ENCODE peak calls at places on chromosomes 16 and 17, in seven cellular contexts. Q is psoas muscle; H is cardiac fibroblast; F is uterus; O is choroid plexus epithelial cell; D is CD8-positive, alpha-beta T cell; V is colonic mucosa. K is an unnamed sample.

GRCh38 chr16:19860146-19861030 is 24.3 kb downstream of the GPRC5B start:
- DNase-seq in V (no peak), Q (no peak), O (peak; percentile 82), H (peak; percentile 40), F (no peak), D (no peak), K (peak; percentile 68)

GRCh38 chr17:19331134-19331533 is 31.4 kb downstream of the B9D1 start:
- DNase-seq in Q (no peak), O (peak; percentile 91), V (no peak), D (no peak), H (peak; percentile 71), F (peak; percentile 16), K (peak; percentile 72)

GRCh38 chr16:67917852-67918236 is 13.8 kb downstream of the CTRL start:
- DNase-seq in Q (no peak), O (peak; percentile 76), H (no peak), F (no peak), D (no peak), V (no peak), K (peak; percentile 95)

GRCh38 chr16:278863-279366 is 1.5 kb upstream of the ARHGDIG start:
- DNase-seq in H (peak; percentile 56), Q (no peak), F (no peak), V (no peak), O (peak; percentile 69), D (no peak), K (peak; percentile 82)

GRCh38 chr17:78821961-78822360 is 18.7 kb downstream of the USP36 start:
- DNase-seq in O (peak; percentile 31), H (no peak), D (no peak), V (no peak), Q (peak; percentile 26), F (no peak), K (no peak)

GRCh38 chr17:50147841-50148225 is 2.6 kb downstream of the PPP1R9B start:
- DNase-seq in F (no peak), O (no peak), D (no peak), H (peak; percentile 55), Q (peak; percentile 72), V (no peak), K (no peak)

GRCh38 chr16:67011274-67011673 is 17.7 kb upstream of the CBFB start:
- DNase-seq in V (no peak), O (no peak), H (no peak), F (no peak), D (no peak), Q (no peak), K (no peak)

GRCh38 chr16:58507195-58507962 is 7.4 kb downstream of the NDRG4 start:
- DNase-seq in D (no peak), Q (peak; percentile 44), V (no peak), O (no peak), F (no peak), H (no peak), K (no peak)

GRCh38 chr17:78327880-78328279 is 32.0 kb downstream of the SOCS3 start:
- DNase-seq in F (no peak), V (no peak), O (no peak), Q (no peak), D (no peak), H (no peak), K (no peak)

GRCh38 chr17:58986005-58986404 is 120.7 kb downstream of the TRIM37 start:
- DNase-seq in Q (no peak), D (no peak), O (peak; percentile 48), V (no peak), F (no peak), H (no peak), K (no peak)

GRCh38 chr17:42554250-42555121 is 1.8 kb downstream of the HSD17B1 start:
- DNase-seq in H (peak; percentile 83), O (peak; percentile 82), V (peak; percentile 89), Q (peak; percentile 93), F (peak; percentile 88), D (peak; percentile 77), K (peak; percentile 60)

GRCh38 chr17:6556121-6557039 is at the start of gene PITPNM3:
- DNase-seq in O (no peak), Q (no peak), V (peak; percentile 42), H (no peak), D (no peak), F (no peak), K (peak; percentile 43)

GRCh38 chr17:81400154-81400938 is 5.1 kb downstream of the BAHCC1 start:
- DNase-seq in H (peak; percentile 67), O (peak; percentile 68), V (peak; percentile 61), F (no peak), D (no peak), Q (peak; percentile 84), K (peak; percentile 54)

GRCh38 chr16:4850211-4850610 is 2.9 kb downstream of the UBN1 start:
- DNase-seq in F (no peak), H (no peak), O (peak; percentile 11), Q (no peak), V (no peak), D (no peak), K (no peak)

GRCh38 chr17:4718276-4718675 is 7.8 kb downstream of the ARRB2 start:
- DNase-seq in F (no peak), D (no peak), O (no peak), V (no peak), H (no peak), Q (no peak), K (no peak)

GRCh38 chr17:4717791-4718190 is 7.4 kb downstream of the ARRB2 start:
- DNase-seq in H (no peak), D (no peak), V (no peak), O (no peak), F (no peak), Q (no peak), K (no peak)

GRCh38 chr17:4716081-4716480 is 5.6 kb downstream of the ARRB2 start:
- DNase-seq in V (no peak), F (no peak), O (no peak), D (no peak), H (no peak), Q (no peak), K (no peak)

GRCh38 chr17:4712526-4712925 is 2.1 kb downstream of the ARRB2 start:
- DNase-seq in V (peak; percentile 67), H (no peak), F (no peak), Q (no peak), D (no peak), O (no peak), K (peak; percentile 24)

DNA sequence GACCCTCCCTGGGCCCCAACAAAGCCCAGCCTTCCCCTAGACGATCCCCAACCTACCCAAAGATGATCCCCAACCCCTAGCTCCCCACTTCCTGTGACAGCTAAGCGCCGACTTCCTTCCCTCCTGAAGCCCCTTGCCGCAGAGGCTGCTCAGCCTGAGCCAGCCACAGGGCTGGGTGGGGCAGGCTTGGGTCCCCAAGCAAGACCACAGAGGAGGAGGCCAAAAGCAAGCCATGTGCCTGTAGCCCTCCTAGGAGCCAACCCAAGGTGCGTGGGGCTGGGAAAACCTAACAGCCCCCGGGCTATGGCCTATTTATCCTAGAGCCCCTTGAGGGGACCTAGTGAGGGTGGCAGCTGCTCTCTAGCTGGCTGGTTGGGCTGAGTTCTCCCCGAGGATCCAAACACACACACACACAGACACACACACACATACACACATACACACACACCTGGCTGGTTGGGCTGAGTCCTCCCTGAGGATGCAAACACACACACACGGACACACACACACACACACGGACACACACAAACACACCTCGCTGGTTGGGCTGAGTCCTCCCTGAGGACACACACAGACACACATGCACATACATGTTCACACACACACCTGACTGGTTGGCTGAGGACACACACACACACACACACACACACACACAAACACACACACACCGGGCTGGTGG is 4.8 kb downstream of the ARRB2 start:
- DNase-seq in V (no peak), O (no peak), Q (no peak), F (no peak), D (peak; percentile 76), H (no peak), K (no peak)
- H3K4me3 ChIP-seq in V (no peak overlapping the region), O (no peak overlapping the region), Q (no peak overlapping the region), F (no peak overlapping the region), D (peak overlapping the region; percentile 18), H (no peak overlapping the region), K (no peak overlapping the region)

DNA sequence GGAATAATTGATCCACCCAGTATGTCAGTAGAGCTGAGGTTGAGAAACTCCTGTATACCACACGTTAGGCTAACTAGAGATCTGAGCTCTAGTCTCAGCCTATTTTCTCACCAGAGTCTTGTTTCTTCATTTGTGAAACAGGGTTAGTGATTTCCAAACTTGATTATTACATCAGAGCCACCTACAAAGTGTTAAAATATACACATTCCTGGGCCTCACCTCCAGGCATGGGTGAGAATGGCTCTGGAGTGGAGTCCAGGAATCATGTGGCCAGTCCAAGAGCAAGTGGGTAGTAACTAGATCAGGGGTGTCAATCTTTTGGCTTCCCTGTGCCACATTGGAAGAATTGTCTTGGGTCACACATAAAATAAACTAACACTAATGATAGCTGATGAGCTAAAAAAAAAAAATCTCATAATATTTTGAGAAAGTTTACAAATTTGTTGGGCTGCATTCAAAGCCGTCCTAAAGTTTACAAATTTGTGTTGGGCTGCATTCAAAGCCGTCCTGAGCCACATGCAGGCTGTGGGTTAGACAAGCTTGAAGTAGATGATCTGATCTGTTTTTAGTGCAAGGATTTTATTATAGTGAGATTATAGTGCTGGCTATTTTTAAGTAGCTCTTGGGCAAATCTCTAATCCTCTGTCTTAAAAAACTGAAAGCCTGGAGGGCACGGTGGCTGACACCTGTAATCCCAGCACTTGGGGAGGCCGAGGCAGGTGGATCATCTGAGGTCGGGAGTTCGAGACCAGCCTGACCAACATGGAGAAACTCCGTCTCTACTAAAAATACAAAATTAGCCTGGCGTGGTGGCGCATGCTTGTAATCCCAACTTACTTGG is 20.4 kb downstream of the PRCD start:
- DNase-seq in V (no peak), D (no peak), H (no peak), F (no peak), O (no peak), Q (no peak), K (no peak)
- H3K4me3 ChIP-seq in V (no peak overlapping the region), D (no peak overlapping the region), H (no peak overlapping the region), F (no peak overlapping the region), O (no peak overlapping the region), Q (peak overlapping the region; percentile 82), K (peak overlapping the region; percentile 95)

GRCh38 chr16:64983983-64984382 is 137.9 kb downstream of the CDH11 start:
- DNase-seq in F (no peak), D (no peak), H (peak; percentile 76), Q (no peak), O (peak; percentile 93), V (peak; percentile 26), K (peak; percentile 74)
- H3K4me3 ChIP-seq in F (no peak overlapping the region), D (no peak overlapping the region), H (no peak overlapping the region), Q (no peak overlapping the region), O (no peak overlapping the region), V (no peak overlapping the region), K (no peak overlapping the region)

GRCh38 chr17:10275418-10275817 is 77.0 kb upstream of the GAS7 start:
- DNase-seq in D (no peak), V (no peak), Q (peak; percentile 53), O (no peak), F (no peak), H (no peak), K (no peak)

GRCh38 chr17:10276436-10276835 is 78.0 kb upstream of the GAS7 start:
- DNase-seq in Q (no peak), V (no peak), D (no peak), H (no peak), F (no peak), O (no peak), K (no peak)

DNA sequence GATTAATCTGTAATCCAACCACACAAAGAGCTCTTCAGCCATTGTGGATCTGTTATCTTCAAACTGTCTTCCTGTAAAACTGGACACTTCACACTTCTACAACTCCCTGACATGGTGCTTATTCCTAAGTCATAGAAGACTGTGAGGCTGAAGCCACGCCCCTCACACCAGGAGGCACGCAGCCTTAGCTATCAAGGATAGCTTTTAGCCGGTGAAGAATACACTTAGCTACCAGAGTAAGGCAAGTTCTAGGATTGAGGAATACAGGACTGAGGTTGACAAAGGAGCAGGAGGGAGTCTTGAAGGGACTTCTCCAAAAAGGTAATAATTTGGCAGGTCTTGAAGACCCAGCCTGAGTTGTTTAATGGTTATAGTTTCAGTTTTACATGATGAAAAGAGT is 79.8 kb upstream of the GAS7 start:
- DNase-seq in D (no peak), V (no peak), Q (no peak), H (no peak), O (no peak), F (no peak), K (no peak)
- H3K4me3 ChIP-seq in D (no peak overlapping the region), V (no peak overlapping the region), Q (peak overlapping the region; percentile 12), H (no peak overlapping the region), O (no peak overlapping the region), F (no peak overlapping the region), K (no peak overlapping the region)

K was measured in epithelial cell of esophagus.